ENCODE peak calls at places on chromosomes 13 and 19, in five cellular contexts. R is K562, Q is HS-5, I is GM06990, P is body of pancreas. Z is an unnamed sample.
A peak's percentile ranks its signal among the peaks of the same experiment; 100 is the strongest.

GRCh38 chr19:55590621-55591020 is 8.7 kb downstream of the FIZ1 start:
- DNase-seq in R (peak; percentile 62), I (no peak), P (no peak), Q (no peak), Z (no peak)

GRCh38 chr13:70310720-70311119 is 202.5 kb upstream of the KLHL1 start:
- DNase-seq in Q (peak; percentile 6), R (no peak), I (no peak), P (peak; percentile 65), Z (peak; percentile 13)

GRCh38 chr13:41455725-41456419 is 1.5 kb upstream of the RGCC start:
- DNase-seq in I (no peak), Q (no peak), P (no peak), R (no peak), Z (no peak)

GRCh38 chr13:29591310-29591709 is 4.2 kb downstream of the SLC7A1 start:
- DNase-seq in R (no peak), P (no peak), I (no peak), Q (no peak), Z (no peak)

GRCh38 chr19:38666662-38667448 is 19.4 kb downstream of the ACTN4 start:
- DNase-seq in R (no peak), I (no peak), Q (no peak), P (peak; percentile 85), Z (no peak)

GRCh38 chr19:4695224-4695731 is 25.1 kb upstream of the MYDGF start:
- DNase-seq in Q (no peak), P (no peak), I (no peak), R (no peak), Z (no peak)

GRCh38 chr19:34345934-34346333 is 19.1 kb upstream of the GPI start:
- DNase-seq in P (peak; percentile 79), I (no peak), Q (no peak), R (peak; percentile 87), Z (peak; percentile 57)

GRCh38 chr13:60707878-60708277 is 310.9 kb downstream of the TDRD3 start:
- DNase-seq in P (no peak), I (no peak), Q (no peak), R (no peak), Z (no peak)

GRCh38 chr19:32233091-32233490 is 112.3 kb upstream of the ZNF507 start:
- DNase-seq in I (no peak), P (no peak), Q (no peak), R (no peak), Z (no peak)

GRCh38 chr13:58087566-58087965 is 456.0 kb downstream of the PCDH17 start:
- DNase-seq in R (no peak), Q (no peak), I (no peak), P (no peak), Z (no peak)

GRCh38 chr13:49561064-49561410 is 24.3 kb downstream of the RCBTB1 start:
- DNase-seq in R (no peak), Q (no peak), I (no peak), P (peak; percentile 53), Z (no peak)

GRCh38 chr19:43465468-43466120 is at the start of gene LYPD3:
- DNase-seq in P (peak; percentile 13), I (no peak), R (peak; percentile 39), Q (no peak), Z (no peak)

GRCh38 chr19:1230585-1231489 is 7.0 kb downstream of the CBARP start:
- DNase-seq in P (no peak), Q (no peak), R (no peak), I (no peak), Z (no peak)

GRCh38 chr19:27793128-27793643 is 1419.8 kb downstream of the UQCRFS1 start:
- DNase-seq in I (no peak), Q (peak; percentile 61), R (peak; percentile 77), P (peak; percentile 89), Z (peak; percentile 87)

GRCh38 chr13:33109801-33110200 is 93.6 kb downstream of the KL start:
- DNase-seq in I (peak; percentile 71), P (no peak), Q (no peak), R (peak; percentile 6), Z (no peak)

GRCh38 chr19:33826521-33826920 is 29.9 kb downstream of the KCTD15 start:
- DNase-seq in P (no peak), R (no peak), Q (no peak), I (no peak), Z (no peak)

GRCh38 chr13:97125051-97125809 is 96.9 kb upstream of the MBNL2 start:
- DNase-seq in R (no peak), Q (peak; percentile 14), P (peak; percentile 52), I (peak; percentile 61), Z (peak; percentile 48)

GRCh38 chr19:461664-462551 is 1.1 kb upstream of the SHC2 start:
- DNase-seq in I (no peak), Q (no peak), R (peak; percentile 93), P (peak; percentile 93), Z (peak; percentile 75)

GRCh38 chr19:22422220-22422619 is at the start of gene ZNF98:
- DNase-seq in Q (no peak), I (no peak), P (peak; percentile 75), R (no peak), Z (peak; percentile 25)

GRCh38 chr13:102012299-102013293 is 389.3 kb downstream of the FGF14 start:
- DNase-seq in I (no peak), R (no peak), Q (no peak), P (no peak), Z (no peak)

GRCh38 chr13:112145221-112146072 is 78.5 kb downstream of the SOX1 start:
- DNase-seq in R (no peak), P (no peak), Q (no peak), I (no peak), Z (no peak)

GRCh38 chr19:48480476-48481190 is 11.5 kb downstream of the CYTH2 start:
- DNase-seq in I (no peak), Q (no peak), R (no peak), P (peak; percentile 59), Z (no peak)

GRCh38 chr13:75636339-75637095 is 387 bp downstream of the LMO7 start:
- DNase-seq in Q (no peak), P (peak; percentile 35), R (peak; percentile 17), I (peak; percentile 84), Z (no peak)

GRCh38 chr13:98664047-98664446 is 87.1 kb upstream of the STK24 start:
- DNase-seq in I (no peak), Q (no peak), R (no peak), P (no peak), Z (no peak)